ENCODE peak calls at places on chromosomes 4 and X, in seven cellular contexts. F is HL-60, M is fibroblast of lung, C is IMR-90, E is tibial artery, P is SK-N-SH, K is Peyer's patch. V is an unnamed sample.
A peak's percentile ranks its signal among the peaks of the same experiment; 100 is the strongest.

GRCh38 chr4:53459548-53459947 is 82.1 kb downstream of the FIP1L1 start:
- DNase-seq in F (no peak), M (peak; percentile 75), C (peak; percentile 60), E (no peak), P (no peak), K (no peak), V (no peak)

GRCh38 chrX:70044541-70045245 is 5.0 kb downstream of the AWAT2 start:
- DNase-seq in F (no peak), M (no peak), C (peak; percentile 43), E (no peak), P (no peak), K (no peak), V (no peak)

GRCh38 chrX:39853417-39853816 is 244.3 kb downstream of the BCOR start:
- DNase-seq in F (no peak), M (no peak), C (no peak), E (no peak), P (no peak), K (no peak), V (no peak)

GRCh38 chr4:30901781-30902479 is 181.8 kb downstream of the PCDH7 start:
- DNase-seq in F (no peak), M (no peak), C (no peak), E (no peak), P (no peak), K (no peak), V (no peak)

GRCh38 chrX:16240231-16240905 is 73.1 kb downstream of the MAGEB17 start:
- DNase-seq in F (no peak), M (peak; percentile 18), C (no peak), E (no peak), P (no peak), K (no peak), V (no peak)

GRCh38 chr4:14888790-14889189 is 113.5 kb upstream of the CPEB2 start:
- DNase-seq in F (no peak), M (no peak), C (no peak), E (no peak), P (no peak), K (no peak), V (no peak)

GRCh38 chr4:118968006-118968405 is 79.4 kb downstream of the SYNPO2 start:
- DNase-seq in F (no peak), M (peak; percentile 93), C (peak; percentile 87), E (peak; percentile 89), P (no peak), K (no peak), V (peak; percentile 48)

GRCh38 chr4:102466298-102466697 is 34.9 kb upstream of the NFKB1 start:
- DNase-seq in F (no peak), M (peak; percentile 27), C (peak; percentile 7), E (no peak), P (no peak), K (no peak), V (no peak)

GRCh38 chrX:11380187-11380586 is 87.0 kb downstream of the AMELX start:
- DNase-seq in F (no peak), M (no peak), C (no peak), E (no peak), P (no peak), K (no peak), V (no peak)

GRCh38 chr4:157898836-157899605 is 273.8 kb downstream of the GASK1B start:
- DNase-seq in F (no peak), M (peak; percentile 71), C (no peak), E (no peak), P (no peak), K (no peak), V (no peak)

GRCh38 chr4:145839151-145839550 is 99.5 kb downstream of the ZNF827 start:
- DNase-seq in F (no peak), M (peak; percentile 83), C (peak; percentile 34), E (no peak), P (no peak), K (no peak), V (no peak)

GRCh38 chr4:78481180-78481579 is 70.4 kb upstream of the ANXA3 start:
- DNase-seq in F (no peak), M (peak; percentile 50), C (peak; percentile 84), E (no peak), P (no peak), K (no peak), V (no peak)

GRCh38 chrX:56728752-56729151 is 291 bp upstream of the NBDY start:
- DNase-seq in F (no peak), M (peak; percentile 32), C (peak; percentile 5), E (no peak), P (no peak), K (no peak), V (no peak)

GRCh38 chr4:83356899-83357661 is 22.4 kb upstream of the HPSE start:
- DNase-seq in F (no peak), M (peak; percentile 95), C (peak; percentile 91), E (no peak), P (no peak), K (no peak), V (no peak)

GRCh38 chr4:140834866-140835495 is 78.8 kb upstream of the TBC1D9 start:
- DNase-seq in F (no peak), M (no peak), C (no peak), E (no peak), P (no peak), K (no peak), V (no peak)

GRCh38 chrX:118109065-118109464 is 7.5 kb downstream of the KLHL13 start:
- DNase-seq in F (no peak), M (no peak), C (no peak), E (no peak), P (no peak), K (no peak), V (no peak)

GRCh38 chrX:125694171-125694570 is 374.5 kb downstream of the TEX13C start:
- DNase-seq in F (no peak), M (no peak), C (no peak), E (no peak), P (no peak), K (no peak), V (no peak)

GRCh38 chr4:15244354-15244753 is 183.5 kb upstream of the C1QTNF7 start:
- DNase-seq in F (no peak), M (peak; percentile 74), C (peak; percentile 61), E (no peak), P (no peak), K (no peak), V (no peak)

GRCh38 chr4:153332936-153333335 is 11.6 kb upstream of the MND1 start:
- DNase-seq in F (no peak), M (no peak), C (peak; percentile 69), E (no peak), P (no peak), K (no peak), V (no peak)

GRCh38 chrX:50108264-50108663 is 92.5 kb downstream of the AKAP4 start:
- DNase-seq in F (no peak), M (no peak), C (no peak), E (no peak), P (no peak), K (no peak), V (no peak)
- H3K27ac ChIP-seq in F (no peak overlapping the region), M (no peak overlapping the region), C (no peak overlapping the region), E (no peak overlapping the region), P (no peak overlapping the region), K (no peak overlapping the region), V (no peak overlapping the region)

DNA sequence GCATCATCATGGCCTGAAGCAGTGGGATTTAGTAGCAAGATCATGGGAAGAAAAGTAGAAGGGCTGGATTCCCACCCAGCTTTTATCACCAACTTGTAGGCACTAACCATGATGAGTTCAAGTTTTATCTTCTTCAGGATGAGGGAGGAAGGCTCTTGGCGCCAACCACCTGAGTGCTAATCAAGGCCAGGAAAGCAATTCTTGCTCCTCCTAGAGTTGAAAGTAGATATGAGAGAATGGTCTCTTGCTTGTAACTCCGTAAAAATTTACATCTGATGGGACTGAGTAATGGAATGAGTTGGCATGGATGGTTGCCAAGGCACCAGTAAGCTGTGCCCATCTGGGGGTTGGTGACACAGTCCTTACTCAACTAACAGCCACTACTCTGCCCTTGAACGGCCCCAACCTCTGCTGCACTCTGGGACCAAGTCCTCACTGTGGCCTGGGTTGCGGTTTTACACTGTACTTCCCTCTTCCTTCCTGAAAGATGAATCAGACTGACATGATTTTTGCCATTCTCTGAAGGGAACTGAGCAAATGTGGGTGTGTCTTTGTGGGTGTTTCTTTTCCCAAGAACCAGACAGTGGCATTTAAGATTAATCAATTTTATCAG is 39.4 kb upstream of the NDP start:
- DNase-seq in F (peak; percentile 62), M (peak; percentile 86), C (peak; percentile 41), E (peak; percentile 66), P (no peak), K (no peak), V (no peak)
- TF ChIP-seq CTCF in F (no peak), M (no peak), C (no peak), E (no peak), P (peak; percentile 43), K (no peak), V (no peak)

DNA sequence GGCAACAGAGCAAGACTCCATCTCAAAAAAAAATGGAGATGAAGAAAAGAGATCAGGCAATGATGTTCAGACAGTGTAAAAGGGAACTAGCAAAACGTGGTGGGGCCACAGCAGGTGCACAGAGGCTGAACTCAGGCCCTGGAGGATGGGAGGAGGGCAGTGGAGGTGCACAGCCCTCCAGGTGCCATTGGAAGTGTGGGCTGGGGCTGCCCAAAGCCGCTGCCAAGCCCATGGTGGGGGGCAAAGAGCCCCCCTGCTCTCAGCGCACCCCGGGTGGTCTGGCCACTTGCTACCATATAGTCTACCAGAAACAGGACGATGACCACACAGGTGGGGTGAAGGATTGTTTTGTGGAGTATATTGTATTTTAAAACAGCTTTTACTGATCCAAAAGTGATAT is 7.1 kb downstream of the TMEM271 start:
- DNase-seq in F (no peak), M (no peak), C (no peak), E (no peak), P (no peak), K (peak; percentile 13), V (no peak)
- H3K27me3 ChIP-seq in F (peaks cover under 1% of the 10 kb centered on the region), M (peaks cover 2% of the 10 kb centered on the region), C (peaks cover 13% of the 10 kb centered on the region), E (peaks cover 65% of the 10 kb centered on the region), P (peaks cover 25% of the 10 kb centered on the region), K (no peaks in the 10 kb centered on the region), V (no peaks in the 10 kb centered on the region)

GRCh38 chr4:77147400-77147782 is 9.6 kb upstream of the CCNG2 start:
- DNase-seq in F (no peak), M (no peak), C (peak; percentile 18), E (no peak), P (no peak), K (no peak), V (no peak)
- H3K27ac ChIP-seq in F (peak overlapping the region; percentile 58), M (no peak overlapping the region), C (no peak overlapping the region), E (no peak overlapping the region), P (no peak overlapping the region), K (peak overlapping the region; percentile 15), V (no peak overlapping the region)

DNA sequence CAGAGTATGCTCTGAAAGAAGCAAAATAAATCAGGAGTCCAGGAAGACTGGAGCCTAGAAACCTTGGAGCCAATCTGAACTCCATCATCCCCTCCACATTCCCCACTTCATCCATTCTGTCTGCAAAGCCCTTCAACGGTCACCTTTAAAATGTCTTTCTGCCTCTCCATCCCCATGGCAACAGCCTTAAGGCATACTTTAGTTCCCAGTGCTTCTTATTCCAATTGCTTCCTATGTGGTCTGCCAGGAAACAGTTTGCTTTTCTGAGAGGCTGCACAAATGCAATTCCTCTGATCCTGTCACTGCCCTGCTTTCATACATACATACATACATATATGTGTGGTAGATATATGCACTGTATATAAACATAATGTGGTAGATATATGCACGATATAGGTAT is 802 bp upstream of the MAGEH1 start:
- DNase-seq in F (no peak), M (no peak), C (no peak), E (no peak), P (no peak), K (no peak), V (no peak)
- TF ChIP-seq CTCF in F (no peak), M (no peak), C (no peak), E (no peak), P (no peak), K (no peak), V (no peak)

GRCh38 chrX:49191033-49191871 is 5.1 kb upstream of the PRICKLE3 start:
- DNase-seq in F (peak; percentile 97), M (peak; percentile 100), C (peak; percentile 100), E (peak; percentile 96), P (peak; percentile 87), K (peak; percentile 85), V (peak; percentile 93)
- H3K27me3 ChIP-seq in F (no peaks in the 10 kb centered on the region), M (no peaks in the 10 kb centered on the region), C (no peaks in the 10 kb centered on the region), E (no peaks in the 10 kb centered on the region), P (peaks cover 6% of the 10 kb centered on the region), K (no peaks in the 10 kb centered on the region), V (no peaks in the 10 kb centered on the region)